ENCODE peak calls at places on chromosomes 5 and 9, in nine cellular contexts. N, R, L, E, T, B, S, K and H are unnamed samples.

GRCh38 chr5:652023-652515 is 39.9 kb downstream of the CEP72 start:
- DNase-seq in K (no peak), L (no peak), E (no peak), N (no peak), B (no peak), R (peak), T (no peak), S (no peak), H (no peak)

GRCh38 chr9:126587187-126588185 is 26.2 kb upstream of the LMX1B start:
- DNase-seq in E (no peak), R (peak), T (peak), N (no peak), S (no peak), B (no peak), K (no peak), L (no peak), H (no peak)

GRCh38 chr9:116899337-116900006 is 212.4 kb downstream of the TRIM32 start:
- DNase-seq in T (peak), S (no peak), E (no peak), L (peak), N (peak), R (no peak), B (peak), K (peak), H (no peak)

GRCh38 chr9:93096131-93096802 is at the start of gene CARD19:
- DNase-seq in S (no peak), R (peak), T (peak), K (peak), N (no peak), E (no peak), B (no peak), L (peak), H (no peak)

GRCh38 chr5:172688735-172689572 is 47.9 kb downstream of the NEURL1B start:
- DNase-seq in B (no peak), T (no peak), E (no peak), S (no peak), R (peak), K (peak), N (no peak), L (peak), H (no peak)

GRCh38 chr5:90474235-90475107 is at the start of the genes MBLAC2 and POLR3G:
- DNase-seq in S (peak), L (peak), B (peak), R (peak), N (peak), K (peak), E (peak), T (peak), H (peak)

GRCh38 chr5:53479656-53480473 is 564 bp upstream of the FST start:
- DNase-seq in R (peak), T (peak), K (peak), E (peak), S (no peak), B (no peak), N (no peak), L (peak), H (no peak)

GRCh38 chr9:18973348-18973747 is 59.7 kb downstream of the SAXO1 start:
- DNase-seq in R (no peak), L (no peak), K (no peak), S (no peak), E (no peak), T (no peak), B (no peak), N (no peak), H (no peak)

GRCh38 chr9:88302579-88303324 is 85.5 kb upstream of the SPIN1 start:
- DNase-seq in R (no peak), K (no peak), T (no peak), B (no peak), N (no peak), S (no peak), E (no peak), L (peak), H (no peak)

GRCh38 chr9:128919409-128919808 is 1.4 kb upstream of the PHYHD1 start:
- DNase-seq in E (no peak), B (no peak), T (no peak), R (no peak), K (no peak), L (no peak), N (no peak), S (no peak), H (no peak)

GRCh38 chr5:133869675-133869978 is 98.8 kb downstream of the C5orf15 start:
- DNase-seq in T (no peak), R (peak), S (no peak), E (peak), K (peak), N (no peak), L (no peak), B (no peak), H (no peak)

GRCh38 chr5:82673460-82673859 is 395.3 kb upstream of the RPS23 start:
- DNase-seq in B (no peak), S (no peak), K (no peak), E (no peak), R (no peak), T (no peak), N (no peak), L (no peak), H (no peak)

GRCh38 chr5:170139786-170140335 is 34.2 kb downstream of the FOXI1 start:
- DNase-seq in K (no peak), T (no peak), N (no peak), S (no peak), E (no peak), B (no peak), L (no peak), R (no peak), H (no peak)

GRCh38 chr9:33239922-33240321 is at the start of gene SPINK4:
- DNase-seq in L (no peak), N (no peak), S (no peak), R (no peak), B (no peak), K (no peak), E (no peak), T (no peak), H (no peak)

GRCh38 chr5:75055727-75056144 is 3.4 kb upstream of the GCNT4 start:
- DNase-seq in S (no peak), B (no peak), L (no peak), E (peak), K (no peak), R (no peak), T (peak), N (no peak), H (no peak)

GRCh38 chr5:157476699-157477408 is 16.8 kb downstream of the NIPAL4 start:
- DNase-seq in S (no peak), T (peak), B (peak), K (peak), R (peak), N (peak), L (peak), E (peak), H (no peak)

GRCh38 chr5:41199660-41200059 is 13.7 kb downstream of the C6 start:
- DNase-seq in R (no peak), B (no peak), E (no peak), L (no peak), S (no peak), N (no peak), K (no peak), T (no peak), H (no peak)

GRCh38 chr9:70413427-70413797 is 1.0 kb downstream of the KLF9 start:
- DNase-seq in N (no peak), S (no peak), B (no peak), T (no peak), R (no peak), K (no peak), L (no peak), E (no peak), H (no peak)

GRCh38 chr9:115614931-115615401 is 497.0 kb upstream of the TNC start:
- DNase-seq in S (no peak), N (no peak), R (no peak), L (peak), E (peak), B (no peak), T (no peak), K (peak), H (no peak)

GRCh38 chr5:138632900-138633489 is 57.8 kb upstream of the HSPA9 start:
- DNase-seq in L (peak), T (peak), K (peak), S (no peak), E (peak), B (peak), N (peak), R (peak), H (no peak)

GRCh38 chr5:94903719-94904118 is 285.2 kb downstream of the SLF1 start:
- DNase-seq in E (peak), N (no peak), T (no peak), L (no peak), B (no peak), S (no peak), K (no peak), R (no peak), H (no peak)

GRCh38 chr9:88657893-88658292 is 122.9 kb downstream of the NXNL2 start:
- DNase-seq in R (no peak), E (no peak), T (peak), N (no peak), L (no peak), K (no peak), B (no peak), S (no peak), H (no peak)

GRCh38 chr5:168401880-168402279 is 84.4 kb upstream of the RARS1 start:
- DNase-seq in S (no peak), K (peak), L (peak), B (no peak), R (no peak), N (peak), T (no peak), E (no peak), H (no peak)

GRCh38 chr5:72234265-72234700 is 85.8 kb downstream of the MRPS27 start:
- DNase-seq in N (no peak), E (peak), L (peak), K (peak), S (no peak), B (no peak), R (no peak), T (peak), H (no peak)

GRCh38 chr5:45507174-45507573 is 189.0 kb downstream of the HCN1 start:
- DNase-seq in E (no peak), N (no peak), K (no peak), L (no peak), T (peak), R (no peak), B (no peak), S (no peak), H (no peak)

GRCh38 chr5:10264569-10264968 is 14.5 kb downstream of the CCT5 start:
- DNase-seq in N (no peak), T (no peak), E (no peak), B (no peak), K (no peak), L (no peak), R (no peak), S (no peak), H (no peak)

DNA sequence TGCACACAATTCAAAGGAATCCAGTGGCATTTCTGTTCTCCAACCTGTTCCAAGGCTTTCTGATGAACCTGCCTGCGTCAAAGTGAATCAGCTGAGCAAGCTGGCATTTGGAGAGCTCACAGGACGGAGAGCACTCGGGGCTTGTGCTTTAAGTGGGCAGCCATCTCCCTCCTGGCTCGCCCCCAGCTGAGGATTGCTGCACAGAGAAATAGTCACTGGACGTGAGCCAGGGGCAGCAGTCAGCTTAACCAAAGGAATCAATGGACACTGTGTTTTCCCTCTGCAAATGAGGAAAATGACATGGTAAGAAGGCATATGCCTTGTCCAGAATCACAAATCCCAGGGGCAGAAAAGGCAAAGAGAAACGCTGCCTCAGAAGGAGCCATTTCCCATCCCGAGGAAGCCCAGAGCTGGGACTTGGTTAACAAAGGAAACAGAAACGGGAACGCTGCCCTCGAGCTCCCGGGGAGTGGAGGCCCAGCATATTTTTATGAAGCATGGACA is 299.4 kb downstream of the ZSWIM6 start:
- DNase-seq in L (no peak), T (peak), N (no peak), K (no peak), S (no peak), R (peak), B (no peak), E (peak), H (no peak)
- H3K4me3 ChIP-seq in L (no peak), T (no peak), N (no peak), K (no peak), S (peak), R (no peak), B (no peak), E (no peak), H (no peak)

GRCh38 chr9:83062653-83063527 is at the start of gene RASEF:
- DNase-seq in R (no peak), B (no peak), L (peak), S (no peak), T (peak), N (no peak), E (no peak), K (peak), H (no peak)
- TF ChIP-seq CTCF in R (no peak), B (no peak), L (no peak), S (no peak), T (no peak), N (peak), E (no peak), K (peak), H (peak)

GRCh38 chr9:101446732-101447131 is 11.2 kb upstream of the ALDOB start:
- DNase-seq in T (no peak), N (no peak), S (no peak), R (no peak), B (no peak), E (no peak), K (no peak), L (no peak), H (no peak)
- H3K4me3 ChIP-seq in T (no peak), N (no peak), S (no peak), R (no peak), B (no peak), E (no peak), K (no peak), L (no peak), H (no peak)

GRCh38 chr9:68949271-68950000 is 64.5 kb downstream of the PRKACG start:
- DNase-seq in N (no peak), L (peak), S (no peak), K (peak), T (no peak), B (no peak), R (no peak), E (peak), H (no peak)
- TF ChIP-seq CTCF in N (no peak), L (peak), S (no peak), K (peak), T (no peak), B (no peak), R (peak), E (peak), H (no peak)